ENCODE peak calls at places on chromosomes 5 and 9, in four cellular contexts. W, Y, C and E are unnamed samples.

GRCh38 chr5:142782976-142783539 is 12.9 kb downstream of the ARHGAP26 start:
- DNase-seq in W (no peak), Y (no peak), C (no peak), E (no peak)

GRCh38 chr5:8905021-8905420 is 640.9 kb downstream of the SEMA5A start:
- DNase-seq in Y (no peak), W (no peak), C (no peak), E (no peak)

GRCh38 chr9:22064957-22065356 is 55.9 kb upstream of the CDKN2B start:
- DNase-seq in C (no peak), Y (no peak), W (no peak), E (no peak)

GRCh38 chr5:63963080-63963735 is 963 bp upstream of the HTR1A start:
- DNase-seq in Y (peak; percentile 1), W (peak; percentile 28), C (peak; percentile 56), E (peak; percentile 34)

GRCh38 chr9:31597977-31598376 is 786.5 kb upstream of the ACO1 start:
- DNase-seq in C (peak; percentile 18), Y (no peak), W (no peak), E (no peak)

GRCh38 chr5:173283318-173284288 is 44.6 kb downstream of the STC2 start:
- DNase-seq in C (peak; percentile 68), Y (no peak), W (peak; percentile 80), E (peak; percentile 79)

GRCh38 chr5:148805323-148806290 is 20.8 kb upstream of the ADRB2 start:
- DNase-seq in Y (peak; percentile 79), C (no peak), W (no peak), E (peak; percentile 45)

GRCh38 chr5:96936431-96937221 is 746 bp downstream of the LNPEP start:
- DNase-seq in W (peak; percentile 28), C (peak; percentile 19), Y (no peak), E (peak; percentile 29)

GRCh38 chr9:97905228-97905627 is 17.1 kb downstream of the TRMO start:
- DNase-seq in C (no peak), W (no peak), Y (no peak), E (no peak)

GRCh38 chr9:129885018-129885669 is 49.9 kb downstream of the USP20 start:
- DNase-seq in C (peak; percentile 33), Y (peak; percentile 20), W (no peak), E (peak; percentile 76)

GRCh38 chr5:141805874-141806273 is 72.3 kb downstream of the PCDH1 start:
- DNase-seq in W (no peak), Y (no peak), C (no peak), E (no peak)

GRCh38 chr9:134204041-134204440 is 39.7 kb upstream of the RNU6ATAC start:
- DNase-seq in C (no peak), Y (no peak), W (no peak), E (no peak)

GRCh38 chr9:104269996-104270963 is 176.2 kb downstream of the SMC2 start:
- DNase-seq in C (peak; percentile 33), Y (no peak), W (peak; percentile 3), E (no peak)

GRCh38 chr5:78763659-78764189 is 115.2 kb upstream of the LHFPL2 start:
- DNase-seq in C (no peak), Y (peak; percentile 35), W (no peak), E (no peak)

GRCh38 chr9:101716629-101717028 is 21.8 kb downstream of the GRIN3A start:
- DNase-seq in Y (no peak), W (no peak), C (no peak), E (no peak)

GRCh38 chr9:121889990-121890563 is 203.0 kb downstream of the TTLL11 start:
- DNase-seq in C (no peak), W (no peak), Y (no peak), E (no peak)

GRCh38 chr5:177186645-177187044 is 53.1 kb downstream of the NSD1 start:
- DNase-seq in Y (no peak), C (no peak), W (no peak), E (no peak)

GRCh38 chr9:109912082-109912581 is 132.1 kb downstream of the PALM2AKAP2 start:
- DNase-seq in C (no peak), W (no peak), Y (no peak), E (no peak)

GRCh38 chr5:21685536-21685935 is 1167.6 kb downstream of the CDH12 start:
- DNase-seq in C (no peak), W (no peak), Y (no peak), E (no peak)

GRCh38 chr5:172187118-172188032 is 649 bp downstream of the STK10 start:
- DNase-seq in W (peak; percentile 79), C (peak; percentile 44), Y (no peak), E (peak; percentile 42)

GRCh38 chr5:80411589-80412219 is 3.8 kb downstream of the ZFYVE16 start:
- DNase-seq in W (no peak), C (no peak), Y (no peak), E (peak; percentile 8)

GRCh38 chr9:115640887-115641286 is 512.7 kb upstream of the PAPPA start:
- DNase-seq in C (no peak), Y (no peak), W (no peak), E (no peak)

GRCh38 chr9:133493428-133493827 is 14.5 kb upstream of the SLC2A6 start:
- DNase-seq in C (no peak), W (no peak), Y (no peak), E (no peak)

GRCh38 chr5:173618927-173619519 is 2.6 kb upstream of the BOD1 start:
- DNase-seq in W (peak; percentile 76), Y (peak; percentile 47), C (peak; percentile 54), E (peak; percentile 69)

GRCh38 chr9:36961568-36962360 is 72.3 kb downstream of the PAX5 start:
- DNase-seq in C (no peak), Y (no peak), W (no peak), E (no peak)

GRCh38 chr9:99253134-99253533 is 31.1 kb downstream of the SEC61B start:
- DNase-seq in C (no peak), W (no peak), Y (peak; percentile 68), E (no peak)

GRCh38 chr9:88922091-88922490 is 69.2 kb upstream of the S1PR3 start:
- DNase-seq in W (no peak), C (no peak), Y (peak; percentile 13), E (no peak)

GRCh38 chr9:70806872-70807271 is 314.5 kb downstream of the TRPM3 start:
- DNase-seq in C (no peak), Y (no peak), W (no peak), E (no peak)

GRCh38 chr5:11319851-11320580 is 559.0 kb upstream of the DAP start:
- DNase-seq in W (no peak), Y (no peak), C (peak; percentile 10), E (no peak)

GRCh38 chr5:166369326-166369725 is 1922.1 kb upstream of the WWC1 start:
- DNase-seq in W (no peak), Y (no peak), C (no peak), E (no peak)

GRCh38 chr5:99449786-99450185 is 521.0 kb upstream of the CHD1 start:
- DNase-seq in C (no peak), Y (no peak), W (no peak), E (no peak)

GRCh38 chr5:127425037-127425436 is 92.4 kb upstream of the PRRC1 start:
- DNase-seq in W (no peak), C (peak; percentile 7), Y (no peak), E (no peak)

GRCh38 chr5:11384441-11385250 is 519.6 kb downstream of the CTNND2 start:
- DNase-seq in C (no peak), W (no peak), Y (no peak), E (no peak)

GRCh38 chr5:83925321-83925877 is 204.7 kb upstream of the HAPLN1 start:
- DNase-seq in Y (no peak), C (no peak), W (no peak), E (no peak)

GRCh38 chr5:57825026-57825683 is 342.5 kb upstream of the ACTBL2 start:
- DNase-seq in W (no peak), C (no peak), Y (no peak), E (no peak)

GRCh38 chr9:137194388-137194787 is 5.9 kb downstream of the SSNA1 start:
- DNase-seq in W (no peak), C (no peak), Y (no peak), E (no peak)
- TF ChIP-seq RFX5 in W (no peak), C (no peak), Y (no peak), E (no peak)

GRCh38 chr5:115936031-115936430 is 26.2 kb upstream of the LVRN start:
- DNase-seq in C (no peak), Y (no peak), W (no peak), E (no peak)

GRCh38 chr5:115930630-115931337 is 31.5 kb upstream of the LVRN start:
- DNase-seq in C (no peak), W (no peak), Y (no peak), E (no peak)

GRCh38 chr5:115934388-115934974 is 27.8 kb upstream of the LVRN start:
- DNase-seq in Y (no peak), W (no peak), C (no peak), E (no peak)

GRCh38 chr5:115932991-115933390 is 29.3 kb upstream of the LVRN start:
- DNase-seq in Y (no peak), W (no peak), C (no peak), E (no peak)
- TF ChIP-seq ESRRA in Y (no peak), W (no peak), C (no peak), E (no peak)

GRCh38 chr5:92674322-92674721 is 906.7 kb downstream of the NR2F1-AS1 start:
- DNase-seq in C (no peak), W (no peak), Y (no peak), E (no peak)

GRCh38 chr5:92676839-92677197 is 904.2 kb downstream of the NR2F1-AS1 start:
- DNase-seq in W (no peak), C (no peak), Y (no peak), E (no peak)

GRCh38 chr5:92676120-92676838 is 904.7 kb downstream of the NR2F1-AS1 start:
- DNase-seq in W (no peak), Y (no peak), C (no peak), E (no peak)

DNA sequence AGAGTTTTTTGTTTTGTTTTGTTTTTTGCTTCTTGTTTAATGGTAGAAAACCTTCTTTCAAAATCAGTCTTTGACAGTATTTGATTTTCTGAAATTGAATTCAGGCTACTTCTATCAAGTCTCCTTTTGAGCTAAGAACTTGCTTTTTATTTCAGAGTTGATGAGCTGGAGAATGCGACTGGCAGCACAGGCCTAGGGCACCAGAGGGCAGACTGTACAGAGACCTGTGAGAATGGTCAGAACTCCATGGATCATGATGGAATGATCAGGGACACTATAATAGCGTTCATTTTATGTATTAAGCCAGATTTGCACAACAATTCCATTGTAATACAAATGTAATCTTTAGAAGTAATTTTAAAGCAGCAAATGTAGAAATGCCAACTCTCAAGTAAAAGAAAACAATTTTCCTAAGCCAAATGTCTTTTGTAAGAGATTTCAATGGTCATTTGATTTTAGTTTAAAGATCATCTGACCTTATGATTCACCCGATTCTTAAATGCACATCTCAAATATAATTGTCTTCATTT is 902.4 kb downstream of the NR2F1-AS1 start:
- DNase-seq in W (no peak), Y (no peak), C (peak; percentile 4), E (no peak)
- TF ChIP-seq RFX5 in W (no peak), Y (no peak), C (no peak), E (no peak)

DNA sequence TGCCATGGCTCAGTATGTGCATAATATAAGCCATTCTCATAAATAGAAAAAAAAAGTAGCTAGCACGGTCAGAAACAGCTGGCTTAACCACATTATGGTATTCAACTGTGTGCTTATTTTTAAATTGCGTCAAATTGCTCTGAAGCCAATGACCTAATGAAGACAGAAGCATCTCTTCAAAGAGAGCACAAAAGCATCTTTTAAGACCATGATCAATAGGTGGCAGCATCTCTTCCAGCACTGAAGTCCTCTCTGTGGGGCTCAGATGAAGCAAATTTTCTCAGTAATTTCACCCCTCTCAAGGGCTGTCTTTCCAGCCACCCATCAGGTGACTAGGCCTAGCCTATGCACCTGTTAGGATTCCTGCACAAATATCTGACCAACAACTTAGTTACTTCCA is 251.4 kb downstream of the GLIS3 start:
- DNase-seq in Y (no peak), W (peak; percentile 10), C (no peak), E (no peak)
- TF ChIP-seq ESRRA in Y (no peak), W (no peak), C (no peak), E (no peak)